ENCODE peak calls at places on chromosomes 1 and 21, in six cellular contexts. V, Z, Q, X, H and G are unnamed samples.

GRCh38 chr21:33206771-33207290 is 22.9 kb upstream of the IFNAR2 start:
- DNase-seq in V (no peak), Z (no peak), Q (no peak), X (no peak), H (no peak), G (no peak)

GRCh38 chr21:41418393-41418792 is 7.6 kb upstream of the MX1 start:
- DNase-seq in V (no peak), Z (no peak), Q (no peak), X (no peak), H (no peak), G (no peak)

GRCh38 chr1:206713070-206713469 is 28.4 kb downstream of the MAPKAPK2 start:
- DNase-seq in V (no peak), Z (no peak), Q (no peak), X (no peak), H (no peak), G (no peak)

GRCh38 chr1:164961714-164962113 is 394.8 kb downstream of the LMX1A start:
- DNase-seq in V (no peak), Z (no peak), Q (no peak), X (no peak), H (no peak), G (no peak)

GRCh38 chr1:156670359-156670758 is 6.8 kb downstream of the NES start:
- DNase-seq in V (no peak), Z (no peak), Q (no peak), X (no peak), H (no peak), G (no peak)

GRCh38 chr1:117010310-117010969 is 8.9 kb downstream of the CD101 start:
- DNase-seq in V (no peak), Z (no peak), Q (no peak), X (no peak), H (no peak), G (no peak)

GRCh38 chr1:159970932-159971342 is 16.9 kb upstream of the SLAMF9 start:
- DNase-seq in V (no peak), Z (no peak), Q (no peak), X (no peak), H (no peak), G (no peak)

GRCh38 chr21:35058058-35058457 is 9.0 kb upstream of the RUNX1 start:
- DNase-seq in V (no peak), Z (no peak), Q (no peak), X (no peak), H (no peak), G (no peak)

GRCh38 chr1:1419363-1419811 is 1.7 kb downstream of the ANKRD65 start:
- DNase-seq in V (no peak), Z (no peak), Q (no peak), X (no peak), H (no peak), G (no peak)
- H3K27ac ChIP-seq in V (no peak), Z (no peak), Q (no peak), X (no peak), H (peak), G (peak)

GRCh38 chr1:154550657-154551056 is 7.8 kb downstream of the UBE2Q1 start:
- DNase-seq in V (no peak), Z (no peak), Q (no peak), X (no peak), H (no peak), G (no peak)

GRCh38 chr1:154550070-154550469 is 8.4 kb downstream of the UBE2Q1 start:
- DNase-seq in V (no peak), Z (no peak), Q (no peak), X (no peak), H (no peak), G (no peak)

GRCh38 chr1:154552036-154552435 is 6.4 kb downstream of the UBE2Q1 start:
- DNase-seq in V (no peak), Z (no peak), Q (no peak), X (no peak), H (no peak), G (no peak)

GRCh38 chr1:154553056-154553822 is 5.2 kb downstream of the UBE2Q1 start:
- DNase-seq in V (peak), Z (no peak), Q (no peak), X (no peak), H (no peak), G (peak)

DNA sequence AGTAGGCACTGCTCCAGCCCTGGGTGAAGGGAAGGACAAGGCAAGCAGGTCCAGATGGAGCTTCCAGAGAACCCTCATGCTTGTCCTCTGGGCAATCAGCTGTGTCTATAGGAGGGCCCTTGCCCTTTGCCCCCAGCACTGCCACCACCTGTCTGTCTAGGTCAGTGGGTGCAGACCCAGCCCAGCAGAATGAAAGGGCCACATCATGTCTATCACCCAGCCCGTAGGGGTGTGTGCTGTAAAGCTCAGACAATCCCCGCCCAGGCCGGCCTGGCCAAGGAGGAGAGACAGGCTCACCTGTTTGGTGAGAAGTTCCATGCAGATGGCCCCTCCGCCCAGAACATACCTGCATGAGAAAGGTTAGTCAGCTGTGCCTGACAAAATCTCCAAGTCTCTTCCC is 7.0 kb downstream of the UBE2Q1 start:
- DNase-seq in V (no peak), Z (no peak), Q (no peak), X (no peak), H (no peak), G (no peak)
- H3K27ac ChIP-seq in V (no peak), Z (no peak), Q (no peak), X (no peak), H (no peak), G (no peak)

GRCh38 chr1:168466703-168467081 is 77.1 kb downstream of the XCL2 start:
- DNase-seq in V (no peak), Z (no peak), Q (no peak), X (no peak), H (no peak), G (no peak)
- H3K27ac ChIP-seq in V (no peak), Z (no peak), Q (peak), X (no peak), H (no peak), G (no peak)

DNA sequence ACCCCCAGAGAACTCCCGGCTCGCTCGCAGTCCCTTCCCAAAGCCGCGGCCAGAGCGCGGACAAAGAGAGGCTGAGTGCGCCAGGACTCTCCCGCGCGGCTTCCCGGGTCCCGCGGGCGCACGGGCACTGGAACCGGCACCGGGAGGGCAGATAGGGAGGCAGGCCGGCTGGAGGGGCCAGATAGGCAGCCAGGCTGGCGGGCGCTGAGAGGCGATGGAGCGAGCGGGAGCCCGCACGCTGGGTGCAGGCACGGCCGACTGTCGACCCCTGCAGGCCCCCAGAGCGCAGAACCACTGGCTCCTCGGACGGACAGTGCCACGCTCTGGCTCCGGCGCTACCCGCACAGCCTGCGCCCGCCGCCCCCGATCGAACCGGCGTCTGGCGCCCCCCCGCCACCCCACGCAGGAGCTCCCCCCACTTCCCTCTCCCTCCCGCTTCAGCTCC is 634 bp downstream of the SLC6A9 start:
- DNase-seq in V (peak), Z (no peak), Q (peak), X (no peak), H (no peak), G (no peak)
- H3K27ac ChIP-seq in V (peak), Z (peak), Q (peak), X (peak), H (peak), G (peak)